ENCODE peak calls at places on chromosomes 6 and 20, in eight cellular contexts. Z is cardiac muscle cell, R is osteoblast, C is trophoblast cell, L is adipocyte, S is upper lobe of right lung, X is psoas muscle, V is ovary. O is an unnamed sample. For H3K4me1, the result is how much of the 10 kb centered on the place peaks cover.

GRCh38 chr6:44150317-44150917 is 8.2 kb upstream of the CAPN11 start:
- DNase-seq in Z (no peak), R (peak), C (no peak), L (no peak), S (no peak), X (no peak), V (no peak), O (no peak)

GRCh38 chr6:157800420-157801237 is 22.4 kb upstream of the SNX9 start:
- DNase-seq in Z (peak), R (no peak), C (no peak), L (peak), S (no peak), X (no peak), V (no peak), O (no peak)

GRCh38 chr6:100220543-100220942 is 226.5 kb upstream of the MCHR2 start:
- DNase-seq in Z (no peak), R (no peak), C (no peak), L (no peak), S (no peak), X (no peak), V (no peak), O (no peak)

GRCh38 chr6:163588211-163588919 is 173.8 kb downstream of the QKI start:
- DNase-seq in Z (peak), R (no peak), C (no peak), L (no peak), S (peak), X (peak), V (no peak), O (no peak)

GRCh38 chr6:134519456-134519855 is 201.5 kb upstream of the SGK1 start:
- DNase-seq in Z (peak), R (no peak), C (no peak), L (no peak), S (no peak), X (no peak), V (no peak), O (peak)

GRCh38 chr6:5143625-5144311 is 58.6 kb downstream of the PPP1R3G start:
- DNase-seq in Z (peak), R (peak), C (peak), L (peak), S (peak), X (peak), V (peak), O (peak)

GRCh38 chr6:36131517-36132220 is 1.4 kb downstream of the MAPK13 start:
- DNase-seq in Z (peak), R (peak), C (no peak), L (peak), S (peak), X (peak), V (peak), O (peak)

GRCh38 chr20:38723069-38723981 is 961 bp upstream of the SLC32A1 start:
- DNase-seq in Z (peak), R (peak), C (no peak), L (no peak), S (no peak), X (no peak), V (no peak), O (no peak)

GRCh38 chr6:12886961-12887775 is 170.6 kb downstream of the PHACTR1 start:
- DNase-seq in Z (peak), R (no peak), C (no peak), L (no peak), S (no peak), X (no peak), V (no peak), O (no peak)

GRCh38 chr6:140043357-140043756 is 668.9 kb upstream of the CITED2 start:
- DNase-seq in Z (peak), R (peak), C (no peak), L (peak), S (no peak), X (no peak), V (no peak), O (peak)

GRCh38 chr20:44916586-44916985 is 6.7 kb downstream of the PABPC1L start:
- DNase-seq in Z (no peak), R (no peak), C (no peak), L (no peak), S (no peak), X (no peak), V (no peak), O (no peak)
- H3K4me3 ChIP-seq in Z (no peak), R (no peak), C (no peak), L (no peak), S (no peak), X (no peak), V (no peak), O (no peak)

DNA sequence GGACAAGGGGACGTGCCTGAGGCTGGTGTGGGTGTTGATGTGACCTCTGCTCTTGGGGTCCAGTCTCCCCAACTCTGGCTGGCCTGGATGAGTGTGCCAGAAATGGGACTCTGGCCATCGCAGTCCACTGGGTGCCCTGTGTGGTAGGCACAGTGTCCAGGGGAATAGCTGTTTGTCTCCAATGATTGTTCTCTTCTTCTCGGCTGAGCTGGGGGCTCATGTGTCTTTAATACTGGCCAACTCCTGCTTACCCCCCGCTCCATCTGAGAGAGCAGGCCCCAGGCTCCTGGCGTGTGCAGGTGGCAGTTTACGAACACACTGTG is 45.0 kb downstream of the RBM38 start:
- DNase-seq in Z (no peak), R (no peak), C (no peak), L (no peak), S (no peak), X (no peak), V (no peak), O (no peak)
- H3K4me1 ChIP-seq in Z (under half), R (under half), C (under half), L (under half), S (under half), X (half or more), V (under half), O (under half)

GRCh38 chr20:26205350-26205749 is 508.7 kb upstream of the ZNF337 start:
- DNase-seq in Z (no peak), R (no peak), C (no peak), L (no peak), S (no peak), X (no peak), V (no peak), O (no peak)

GRCh38 chr20:26214991-26215390 is 518.3 kb upstream of the ZNF337 start:
- DNase-seq in Z (no peak), R (no peak), C (no peak), L (no peak), S (no peak), X (no peak), V (no peak), O (no peak)

GRCh38 chr20:26207237-26207966 is 510.7 kb upstream of the ZNF337 start:
- DNase-seq in Z (no peak), R (no peak), C (no peak), L (no peak), S (no peak), X (no peak), V (no peak), O (no peak)

GRCh38 chr20:26208296-26209091 is 511.8 kb upstream of the ZNF337 start:
- DNase-seq in Z (peak), R (peak), C (no peak), L (no peak), S (peak), X (peak), V (peak), O (no peak)

DNA sequence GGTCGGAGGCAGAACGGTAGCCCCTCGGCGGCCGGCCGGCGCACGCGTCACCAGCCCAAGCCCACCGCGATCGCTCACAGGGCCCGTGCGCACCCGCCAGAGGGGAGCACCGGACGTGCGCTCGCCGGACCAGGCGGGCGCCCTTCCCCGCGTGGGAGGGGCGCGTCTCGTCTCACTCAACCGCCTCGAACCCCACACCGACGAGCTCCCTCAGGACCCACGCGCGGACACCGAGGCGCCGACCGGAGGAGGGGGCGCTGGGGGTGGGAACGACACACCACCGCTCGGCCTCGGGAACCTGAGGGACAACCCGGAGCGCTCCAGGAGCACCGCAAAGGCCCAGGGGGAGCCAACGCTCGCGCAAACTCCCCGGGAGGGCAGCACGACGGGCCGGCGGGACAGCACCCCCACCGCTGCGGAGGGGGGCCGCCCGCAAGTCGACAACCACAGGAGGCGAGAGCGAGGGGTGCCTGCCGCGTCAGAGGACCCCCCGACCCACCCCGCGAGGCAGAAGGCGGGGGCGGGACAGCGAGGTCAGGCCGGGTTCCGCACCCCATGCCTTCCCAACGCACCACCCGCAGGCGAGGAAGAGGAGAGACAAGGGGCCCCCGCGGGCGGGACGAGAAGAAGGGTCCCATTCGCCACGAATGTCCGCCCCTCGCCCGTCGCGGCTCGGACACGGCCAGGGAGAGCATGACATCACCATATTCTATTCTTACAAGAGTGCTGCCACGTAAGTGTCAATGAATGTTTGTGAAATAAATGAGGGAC is 512.7 kb upstream of the ZNF337 start:
- DNase-seq in Z (peak), R (peak), C (no peak), L (no peak), S (peak), X (peak), V (no peak), O (no peak)
- H3K4me3 ChIP-seq in Z (peak), R (peak), C (peak), L (no peak), S (peak), X (no peak), V (no peak), O (no peak)

GRCh38 chr6:111585969-111586315 is 19.7 kb downstream of the TRAF3IP2 start:
- DNase-seq in Z (no peak), R (no peak), C (no peak), L (no peak), S (no peak), X (no peak), V (no peak), O (no peak)
- H3K4me1 ChIP-seq in Z (under half), R (under half), C (under half), L (half or more), S (half or more), X (half or more), V (under half), O (under half)

DNA sequence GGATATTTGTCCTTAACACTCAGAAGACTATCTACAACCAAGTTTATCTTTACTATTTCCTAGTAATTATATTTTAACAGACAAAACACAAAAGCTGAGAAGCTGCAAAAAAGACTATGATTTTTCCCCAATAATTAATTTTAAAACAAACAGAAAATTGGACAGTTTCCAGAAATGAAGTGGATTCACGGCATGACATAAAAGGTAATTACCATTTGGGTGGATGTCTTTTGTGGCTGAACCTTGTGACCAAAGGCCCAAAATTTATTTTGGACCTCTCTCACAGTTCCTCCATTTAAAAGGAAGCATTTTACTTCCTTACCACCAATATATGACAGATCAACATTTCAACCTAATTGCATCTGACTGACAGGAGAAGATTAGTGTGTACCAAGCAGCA is 90.2 kb downstream of the GMDS start:
- DNase-seq in Z (no peak), R (no peak), C (no peak), L (no peak), S (no peak), X (no peak), V (no peak), O (peak)
- H3K4me3 ChIP-seq in Z (no peak), R (no peak), C (no peak), L (no peak), S (no peak), X (no peak), V (no peak), O (no peak)

DNA sequence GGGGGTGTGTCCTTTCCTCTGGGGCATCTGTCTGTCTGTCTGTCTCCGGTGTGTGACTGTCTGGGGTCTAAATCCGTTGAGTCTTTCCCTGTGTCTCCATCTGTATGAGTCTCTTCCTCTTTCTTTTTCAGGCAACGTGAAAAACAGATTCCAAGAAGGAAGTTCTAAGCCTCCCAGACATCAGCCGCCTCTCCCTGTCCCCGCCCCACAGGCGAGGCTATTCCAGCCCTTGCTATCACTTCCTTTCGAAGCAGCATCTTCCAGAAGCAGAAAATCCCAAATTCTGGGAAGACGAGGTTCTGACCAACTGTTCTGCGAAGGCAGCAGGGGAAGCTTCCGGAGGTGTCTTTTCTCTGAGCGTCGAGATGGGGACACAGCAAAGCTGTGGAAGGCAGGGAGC is 34.0 kb downstream of the PMEPA1 start:
- DNase-seq in Z (no peak), R (no peak), C (no peak), L (no peak), S (no peak), X (no peak), V (no peak), O (no peak)
- H3K4me1 ChIP-seq in Z (under half), R (under half), C (under half), L (under half), S (under half), X (under half), V (under half), O (under half)

GRCh38 chr6:72863106-72863505 is 241.2 kb downstream of the KCNQ5 start:
- DNase-seq in Z (no peak), R (no peak), C (no peak), L (no peak), S (no peak), X (no peak), V (no peak), O (no peak)

GRCh38 chr6:72865467-72865866 is 243.6 kb downstream of the KCNQ5 start:
- DNase-seq in Z (peak), R (no peak), C (no peak), L (no peak), S (no peak), X (peak), V (no peak), O (no peak)

GRCh38 chr6:72861935-72862432 is 240.1 kb downstream of the KCNQ5 start:
- DNase-seq in Z (peak), R (peak), C (no peak), L (peak), S (no peak), X (peak), V (no peak), O (peak)

GRCh38 chr6:72864236-72864635 is 242.4 kb downstream of the KCNQ5 start:
- DNase-seq in Z (no peak), R (no peak), C (no peak), L (no peak), S (no peak), X (no peak), V (no peak), O (no peak)

GRCh38 chr6:72864799-72865198 is 242.9 kb downstream of the KCNQ5 start:
- DNase-seq in Z (no peak), R (no peak), C (no peak), L (no peak), S (no peak), X (no peak), V (no peak), O (no peak)
- H3K4me3 ChIP-seq in Z (no peak), R (no peak), C (no peak), L (no peak), S (no peak), X (no peak), V (no peak), O (no peak)

GRCh38 chr20:59690101-59690500 is 85.8 kb downstream of the PHACTR3 start:
- DNase-seq in Z (no peak), R (no peak), C (no peak), L (no peak), S (no peak), X (no peak), V (no peak), O (no peak)
- H3K4me1 ChIP-seq in Z (under half), R (under half), C (under half), L (under half), S (under half), X (under half), V (under half), O (under half)

GRCh38 chr20:46056970-46057855 is 28.2 kb downstream of the SLC12A5 start:
- DNase-seq in Z (peak), R (peak), C (no peak), L (peak), S (no peak), X (peak), V (peak), O (peak)
- H3K4me3 ChIP-seq in Z (no peak), R (no peak), C (no peak), L (peak), S (no peak), X (peak), V (no peak), O (no peak)